ENCODE peak calls at places on chromosomes 11 and 22, in seven cellular contexts. I is sigmoid colon, E is A549, H is stomach, V is tibial nerve, T is transverse colon, O is ovary. G is an unnamed sample.
A peak's percentile ranks its signal among the peaks of the same experiment; 100 is the strongest.

GRCh38 chr11:35111171-35112055 is 27.6 kb upstream of the CD44 start:
- DNase-seq in I (no peak), H (no peak), V (no peak), O (no peak), E (peak; percentile 24), T (peak; percentile 31), G (no peak)

GRCh38 chr11:1748467-1749019 is 1.9 kb downstream of the IFITM10 start:
- DNase-seq in T (no peak), I (no peak), H (no peak), V (no peak), E (no peak), O (no peak), G (peak; percentile 73)

GRCh38 chr11:100908746-100909145 is 220.9 kb downstream of the PGR start:
- DNase-seq in V (no peak), O (no peak), T (no peak), H (no peak), E (no peak), I (no peak), G (no peak)

GRCh38 chr11:65225284-65226102 is 36.3 kb upstream of the POLA2 start:
- DNase-seq in O (peak; percentile 72), I (peak; percentile 85), V (peak; percentile 41), E (peak; percentile 32), H (peak; percentile 69), T (peak; percentile 69), G (peak; percentile 85)

GRCh38 chr22:21712751-21713427 is 22.7 kb downstream of the YPEL1 start:
- DNase-seq in E (peak; percentile 72), V (no peak), O (peak; percentile 71), T (peak; percentile 59), H (peak; percentile 69), I (no peak), G (peak; percentile 85)

GRCh38 chr11:28228196-28228595 is 120.0 kb downstream of the METTL15 start:
- DNase-seq in E (no peak), V (no peak), H (no peak), I (no peak), T (no peak), O (no peak), G (no peak)

GRCh38 chr22:41132555-41132954 is 40.2 kb downstream of the EP300 start:
- DNase-seq in O (no peak), T (no peak), H (no peak), E (no peak), I (no peak), V (no peak), G (no peak)

GRCh38 chr11:86244063-86244521 is 461 bp upstream of the EED start:
- DNase-seq in H (peak; percentile 90), V (peak; percentile 59), O (peak; percentile 88), T (peak; percentile 91), I (peak; percentile 94), E (peak; percentile 91), G (peak; percentile 93)

GRCh38 chr11:46178542-46178941 is 57.3 kb upstream of the PHF21A start:
- DNase-seq in E (no peak), V (no peak), T (no peak), I (no peak), H (no peak), O (no peak), G (no peak)

GRCh38 chr11:74783241-74783871 is 34.7 kb downstream of the RNF169 start:
- DNase-seq in T (no peak), V (no peak), E (peak; percentile 18), I (no peak), H (no peak), O (no peak), G (no peak)

GRCh38 chr11:66981976-66982578 is 7.0 kb downstream of the C11orf86 start:
- DNase-seq in H (peak; percentile 80), O (peak; percentile 62), I (peak; percentile 85), T (peak; percentile 89), E (peak; percentile 91), V (peak; percentile 83), G (peak; percentile 88)

GRCh38 chr11:44427432-44427831 is 117.5 kb upstream of the ALX4 start:
- DNase-seq in H (no peak), E (peak; percentile 8), O (no peak), T (no peak), I (no peak), V (no peak), G (no peak)

GRCh38 chr22:38016182-38017078 is 32.1 kb upstream of the SOX10 start:
- DNase-seq in O (peak; percentile 56), H (peak; percentile 70), E (peak; percentile 19), T (peak; percentile 52), I (peak; percentile 86), V (peak; percentile 59), G (no peak)

GRCh38 chr11:78429667-78430066 is 12.0 kb upstream of the GAB2 start:
- DNase-seq in H (no peak), E (no peak), V (no peak), O (no peak), T (no peak), I (no peak), G (no peak)

GRCh38 chr22:28002181-28002700 is 83.2 kb upstream of the PITPNB start:
- DNase-seq in T (no peak), V (no peak), H (no peak), O (no peak), E (no peak), I (no peak), G (no peak)

GRCh38 chr11:396511-396947 is 2.5 kb downstream of the PKP3 start:
- DNase-seq in V (no peak), E (peak; percentile 78), I (no peak), H (no peak), T (no peak), O (no peak), G (no peak)

GRCh38 chr11:97015327-97015726 is 625.5 kb downstream of the JRKL start:
- DNase-seq in V (no peak), I (no peak), O (no peak), E (no peak), H (no peak), T (no peak), G (no peak)

GRCh38 chr11:44464741-44465140 is 100.7 kb upstream of the CD82 start:
- DNase-seq in V (no peak), E (peak; percentile 45), T (no peak), O (no peak), I (no peak), H (no peak), G (no peak)

GRCh38 chr22:45608763-45609180 is 62.9 kb upstream of the ATXN10 start:
- DNase-seq in O (no peak), T (no peak), H (no peak), V (no peak), E (peak; percentile 40), I (no peak), G (no peak)

GRCh38 chr11:65528819-65529350 is 4.0 kb downstream of the SCYL1 start:
- DNase-seq in T (no peak), H (no peak), V (no peak), O (peak; percentile 56), E (no peak), I (no peak), G (no peak)

GRCh38 chr11:66768088-66768521 is 39.1 kb upstream of the SPTBN2 start:
- DNase-seq in I (no peak), T (no peak), V (no peak), E (peak; percentile 51), H (no peak), O (no peak), G (no peak)

GRCh38 chr11:104221455-104221854 is 57.5 kb upstream of the PDGFD start:
- DNase-seq in T (no peak), I (no peak), H (no peak), E (no peak), O (no peak), V (no peak), G (no peak)

DNA sequence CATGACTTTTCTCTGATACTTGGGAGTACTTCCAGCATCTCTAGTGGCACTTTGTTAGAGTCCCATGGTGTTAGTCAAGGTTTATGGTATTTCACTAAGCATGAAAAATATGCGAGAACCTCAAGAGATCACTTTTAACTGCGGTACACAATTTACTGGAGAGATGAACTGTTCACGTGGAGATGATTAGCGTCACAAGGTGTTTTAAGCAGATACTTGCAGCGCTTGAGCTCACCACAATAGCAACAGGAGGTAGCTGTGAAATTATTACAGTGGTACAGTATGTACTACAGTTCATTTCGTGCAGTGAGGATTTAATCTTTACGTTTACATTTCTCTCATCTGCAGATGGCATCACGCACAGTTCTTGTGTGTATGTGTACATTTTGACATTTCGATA is 4.5 kb downstream of the PARVA start:
- DNase-seq in E (no peak), I (no peak), H (no peak), O (no peak), V (no peak), T (no peak), G (no peak)
- TF ChIP-seq EP300 in E (no peak), I (peak; percentile 99), H (peak; percentile 80), O (no peak), V (no peak), T (peak; percentile 97), G (peak; percentile 89)

DNA sequence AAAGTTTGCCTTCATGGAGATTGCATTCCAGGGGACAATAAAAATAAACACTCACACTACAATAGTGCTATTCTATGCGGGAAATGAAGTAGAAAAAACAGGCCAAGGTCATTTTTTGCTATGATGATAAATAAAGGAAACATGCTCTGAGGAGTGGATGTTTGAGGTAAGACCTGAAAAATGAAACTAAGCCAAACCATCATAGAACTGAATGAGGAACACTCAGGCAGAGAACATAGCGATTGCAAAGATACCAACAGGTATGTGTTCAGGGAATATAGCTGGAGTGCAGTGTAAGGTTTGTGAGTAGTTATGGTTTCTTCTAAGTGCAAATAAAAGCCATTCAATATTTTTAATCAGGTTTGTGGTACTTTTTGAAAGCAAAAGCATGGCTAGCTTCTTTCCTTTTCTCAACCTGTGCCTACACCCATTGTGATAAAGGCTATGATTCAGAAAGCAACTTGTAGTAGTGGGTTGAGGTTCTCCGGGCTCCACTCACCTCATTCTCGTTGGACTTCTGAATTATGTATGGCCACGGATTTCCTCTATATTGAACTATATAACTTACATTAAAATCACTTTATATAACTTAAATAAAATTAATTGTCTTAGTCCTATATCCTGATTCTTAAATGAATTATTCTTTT is 278.2 kb upstream of the CHORDC1 start:
- DNase-seq in I (no peak), T (no peak), O (no peak), E (no peak), H (no peak), V (no peak), G (no peak)
- TF ChIP-seq EP300 in I (no peak), T (no peak), O (no peak), E (no peak), H (no peak), V (no peak), G (no peak)

GRCh38 chr11:108549319-108549885 is 44.2 kb downstream of the EXPH5 start:
- DNase-seq in T (no peak), E (no peak), H (no peak), I (no peak), V (no peak), O (no peak), G (no peak)

GRCh38 chr11:108545909-108546501 is 47.6 kb downstream of the EXPH5 start:
- DNase-seq in E (no peak), V (no peak), H (no peak), O (no peak), I (no peak), T (no peak), G (no peak)

GRCh38 chr11:108556019-108556418 is 37.5 kb downstream of the EXPH5 start:
- DNase-seq in I (no peak), T (no peak), E (no peak), H (no peak), O (no peak), V (no peak), G (no peak)

GRCh38 chr11:108551653-108552462 is 41.7 kb downstream of the EXPH5 start:
- DNase-seq in I (no peak), T (no peak), H (no peak), V (no peak), O (no peak), E (no peak), G (no peak)
- TF ChIP-seq EP300 in I (no peak), T (no peak), H (no peak), V (no peak), O (no peak), E (no peak), G (no peak)

GRCh38 chr11:114818382-114818781 is 140.1 kb downstream of the NXPE2 start:
- DNase-seq in V (no peak), I (no peak), E (no peak), O (no peak), H (no peak), T (no peak), G (no peak)
- TF ChIP-seq EP300 in V (no peak), I (no peak), E (no peak), O (no peak), H (no peak), T (no peak), G (no peak)